ENCODE peak calls at places on chromosome 13, in seven cellular contexts. G is thoracic aorta, H is colonic mucosa, V is right atrium auricular region, T is IMR-90, Z is A673, U is PC-3. Y is an unnamed sample.

GRCh38 chr13:53920916-53921315 is 892.3 kb downstream of the OLFM4 start:
- DNase-seq in Z (no peak), H (no peak), V (no peak), T (no peak), G (no peak), U (no peak), Y (no peak)

GRCh38 chr13:107348471-107348870 is 780.5 kb upstream of the ARGLU1 start:
- DNase-seq in V (no peak), T (peak; percentile 60), Z (no peak), U (peak; percentile 9), H (no peak), G (no peak), Y (no peak)

GRCh38 chr13:37868691-37869505 is 674 bp downstream of the TRPC4 start:
- DNase-seq in Z (peak; percentile 72), H (no peak), T (peak; percentile 50), U (no peak), V (no peak), G (no peak), Y (no peak)

GRCh38 chr13:23609414-23610186 is 39.4 kb downstream of the TNFRSF19 start:
- DNase-seq in G (no peak), V (no peak), T (peak; percentile 77), U (peak; percentile 55), Z (peak; percentile 54), H (peak; percentile 23), Y (no peak)

GRCh38 chr13:79782541-79783216 is 301.7 kb downstream of the NDFIP2 start:
- DNase-seq in Z (no peak), H (peak; percentile 29), U (no peak), T (peak; percentile 77), G (no peak), V (peak; percentile 70), Y (peak; percentile 68)

GRCh38 chr13:69951412-69951811 is 156.2 kb upstream of the ATXN8OS start:
- DNase-seq in T (no peak), V (no peak), U (no peak), Z (no peak), G (no peak), H (no peak), Y (no peak)

GRCh38 chr13:112252744-112253590 is 123.2 kb upstream of the SPACA7 start:
- DNase-seq in Z (no peak), G (no peak), T (no peak), V (peak; percentile 43), H (peak; percentile 9), U (no peak), Y (no peak)

GRCh38 chr13:24097667-24098066 is 62.9 kb upstream of the SPATA13 start:
- DNase-seq in G (no peak), H (no peak), V (no peak), Z (no peak), T (no peak), U (no peak), Y (no peak)

GRCh38 chr13:111661776-111662175 is 341.3 kb downstream of the TEX29 start:
- DNase-seq in H (no peak), G (no peak), Z (no peak), U (no peak), T (no peak), V (no peak), Y (no peak)

GRCh38 chr13:112648966-112649690 is 40.7 kb upstream of the ATP11A start:
- DNase-seq in H (no peak), Z (no peak), U (no peak), V (no peak), G (no peak), T (no peak), Y (no peak)

GRCh38 chr13:29955137-29955650 is 104.8 kb upstream of the UBL3 start:
- DNase-seq in H (no peak), V (no peak), T (no peak), G (no peak), U (no peak), Z (no peak), Y (no peak)

GRCh38 chr13:59674616-59675015 is 489.1 kb downstream of the DIAPH3 start:
- DNase-seq in V (no peak), G (no peak), T (no peak), H (no peak), Z (no peak), U (no peak), Y (no peak)
- H3K4me1 ChIP-seq in V (no peaks in the 10 kb centered on the region), G (no peaks in the 10 kb centered on the region), T (peaks cover 3% of the 10 kb centered on the region), H (no peaks in the 10 kb centered on the region), Z (peaks cover 65% of the 10 kb centered on the region), U (no peaks in the 10 kb centered on the region), Y (peaks cover 33% of the 10 kb centered on the region)

GRCh38 chr13:40464349-40464748 is 202.1 kb downstream of the FOXO1 start:
- DNase-seq in U (no peak), Z (no peak), G (no peak), V (no peak), H (no peak), T (no peak), Y (no peak)

GRCh38 chr13:40466271-40466670 is 200.2 kb downstream of the FOXO1 start:
- DNase-seq in H (no peak), U (no peak), T (no peak), G (no peak), Z (no peak), V (no peak), Y (no peak)

GRCh38 chr13:40468227-40468838 is 198.1 kb downstream of the FOXO1 start:
- DNase-seq in T (no peak), H (no peak), Z (no peak), G (no peak), V (no peak), U (no peak), Y (no peak)

GRCh38 chr13:40469581-40470282 is 196.7 kb downstream of the FOXO1 start:
- DNase-seq in H (no peak), T (no peak), U (no peak), V (no peak), Z (no peak), G (no peak), Y (no peak)

DNA sequence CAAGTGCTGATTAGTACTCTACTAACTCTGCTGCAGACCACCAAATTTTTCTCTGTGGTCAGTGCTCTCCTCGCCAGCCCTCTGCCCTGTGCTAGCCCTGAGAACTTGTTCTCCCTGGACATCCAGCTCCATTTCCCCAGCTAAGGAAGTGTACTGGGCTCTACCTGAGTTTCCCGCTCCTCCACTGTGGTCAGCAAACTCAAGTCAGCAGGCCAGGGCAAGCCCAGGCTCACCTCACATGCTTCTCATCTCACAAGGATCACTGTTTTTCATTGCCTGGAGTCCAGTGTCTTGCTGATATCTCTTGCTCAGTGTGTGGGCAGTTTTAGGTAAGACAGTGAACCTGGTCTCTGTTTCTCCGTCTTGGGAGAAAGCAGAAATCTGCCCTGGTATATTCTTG is 201.4 kb downstream of the FOXO1 start:
- DNase-seq in Z (no peak), H (no peak), U (no peak), V (no peak), G (no peak), T (no peak), Y (no peak)
- H3K4me1 ChIP-seq in Z (no peaks in the 10 kb centered on the region), H (no peaks in the 10 kb centered on the region), U (no peaks in the 10 kb centered on the region), V (no peaks in the 10 kb centered on the region), G (no peaks in the 10 kb centered on the region), T (no peaks in the 10 kb centered on the region), Y (peaks cover 2% of the 10 kb centered on the region)

GRCh38 chr13:41054212-41054877 is 7.0 kb upstream of the WBP4 start:
- DNase-seq in V (no peak), G (no peak), Z (peak; percentile 77), U (peak; percentile 72), H (peak; percentile 75), T (peak; percentile 64), Y (no peak)

GRCh38 chr13:41056194-41056593 is 5.1 kb upstream of the WBP4 start:
- DNase-seq in Z (no peak), T (no peak), U (no peak), H (no peak), G (no peak), V (no peak), Y (no peak)

GRCh38 chr13:41052441-41052840 is 8.9 kb upstream of the WBP4 start:
- DNase-seq in T (no peak), Z (no peak), G (no peak), V (no peak), H (no peak), U (no peak), Y (no peak)

GRCh38 chr13:41054919-41055619 is 6.2 kb upstream of the WBP4 start:
- DNase-seq in Z (peak; percentile 49), H (no peak), U (no peak), G (no peak), V (no peak), T (no peak), Y (no peak)

GRCh38 chr13:41053384-41053826 is 7.9 kb upstream of the WBP4 start:
- DNase-seq in V (peak; percentile 69), G (no peak), H (peak; percentile 29), Z (no peak), U (peak; percentile 48), T (peak; percentile 49), Y (no peak)
- H3K4me1 ChIP-seq in V (no peaks in the 10 kb centered on the region), G (peaks cover 45% of the 10 kb centered on the region), H (peaks cover 22% of the 10 kb centered on the region), Z (peaks cover 9% of the 10 kb centered on the region), U (peaks cover 19% of the 10 kb centered on the region), T (peaks cover 14% of the 10 kb centered on the region), Y (peaks cover 100% of the 10 kb centered on the region)

GRCh38 chr13:50123862-50124535 is 108.8 kb downstream of the KCNRG start:
- DNase-seq in U (peak; percentile 84), Z (peak; percentile 81), H (peak; percentile 74), G (peak; percentile 81), T (peak; percentile 97), V (peak; percentile 94), Y (no peak)

GRCh38 chr13:50124536-50125305 is 109.5 kb downstream of the KCNRG start:
- DNase-seq in T (peak; percentile 56), Z (peak; percentile 97), G (peak; percentile 92), V (no peak), H (peak; percentile 95), U (peak; percentile 25), Y (peak; percentile 97)

GRCh38 chr13:50123515-50123861 is 108.2 kb downstream of the KCNRG start:
- DNase-seq in T (no peak), U (no peak), Z (no peak), G (no peak), H (no peak), V (no peak), Y (no peak)

GRCh38 chr13:50123002-50123401 is 107.8 kb downstream of the KCNRG start:
- DNase-seq in U (no peak), G (no peak), V (no peak), H (no peak), Z (no peak), T (no peak), Y (no peak)

DNA sequence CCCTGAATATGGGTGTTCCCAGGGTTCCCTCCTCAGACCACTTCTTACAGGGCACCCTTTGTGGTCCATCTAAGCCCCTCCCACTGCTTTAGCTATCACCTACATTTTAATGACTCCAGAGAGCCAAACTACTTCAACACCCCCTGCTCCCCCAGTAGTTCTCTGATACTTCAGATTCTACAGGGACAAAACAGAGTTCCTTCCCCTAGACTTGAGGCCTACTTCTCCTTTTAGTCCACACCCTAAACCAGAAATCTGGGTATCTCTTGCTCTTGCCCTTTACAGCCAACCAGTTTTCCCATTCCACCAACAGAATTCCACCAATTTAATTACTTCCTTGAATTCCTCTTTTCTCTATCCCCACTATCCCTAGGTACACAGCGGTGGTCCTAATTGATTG is 107.2 kb downstream of the KCNRG start:
- DNase-seq in G (no peak), Z (no peak), T (no peak), V (no peak), U (no peak), H (no peak), Y (no peak)
- H3K4me1 ChIP-seq in G (peaks cover 14% of the 10 kb centered on the region), Z (peaks cover 52% of the 10 kb centered on the region), T (peaks cover 7% of the 10 kb centered on the region), V (no peaks in the 10 kb centered on the region), U (peaks cover 10% of the 10 kb centered on the region), H (peaks cover 10% of the 10 kb centered on the region), Y (peaks cover 76% of the 10 kb centered on the region)

GRCh38 chr13:52696566-52696965 is 43.1 kb downstream of the CNMD start:
- DNase-seq in H (no peak), G (no peak), Z (no peak), T (no peak), V (no peak), U (no peak), Y (no peak)
- H3K4me1 ChIP-seq in H (no peaks in the 10 kb centered on the region), G (no peaks in the 10 kb centered on the region), Z (no peaks in the 10 kb centered on the region), T (no peaks in the 10 kb centered on the region), V (no peaks in the 10 kb centered on the region), U (no peaks in the 10 kb centered on the region), Y (no peaks in the 10 kb centered on the region)

GRCh38 chr13:110211046-110211445 is 95.9 kb downstream of the COL4A1 start:
- DNase-seq in T (no peak), Z (no peak), U (no peak), G (no peak), H (no peak), V (no peak), Y (no peak)
- H3K4me1 ChIP-seq in T (peaks cover 10% of the 10 kb centered on the region), Z (peaks cover 4% of the 10 kb centered on the region), U (no peaks in the 10 kb centered on the region), G (peaks cover 9% of the 10 kb centered on the region), H (no peaks in the 10 kb centered on the region), V (no peaks in the 10 kb centered on the region), Y (peaks cover 30% of the 10 kb centered on the region)

Y was measured in left ventricle myocardium inferior.